ENCODE peak calls at places on chromosomes 2 and 18, in five cellular contexts. P is HEK293T, G is iPS-NIHi11, Y is HTR-8/SVneo, M is AG04450. W is an unnamed sample.

GRCh38 chr2:68423966-68424650 is 43.0 kb downstream of the FBXO48 start:
- DNase-seq in Y (no peak), M (no peak), G (no peak), P (no peak), W (no peak)

GRCh38 chr2:132943829-132944228 is 273.8 kb upstream of the LYPD1 start:
- DNase-seq in Y (no peak), G (no peak), M (peak; percentile 4), P (no peak), W (no peak)

GRCh38 chr2:134912406-134912805 is 6.2 kb upstream of the CCNT2 start:
- DNase-seq in G (no peak), Y (no peak), P (no peak), M (no peak), W (peak; percentile 6)

GRCh38 chr2:26818972-26819371 is 29.0 kb upstream of the DPYSL5 start:
- DNase-seq in Y (no peak), M (no peak), P (no peak), G (no peak), W (no peak)

GRCh38 chr2:178924817-178925216 is 117.6 kb upstream of the TTN start:
- DNase-seq in G (no peak), P (no peak), Y (no peak), M (no peak), W (no peak)

GRCh38 chr2:174873457-174873856 is 109.2 kb upstream of the CHRNA1 start:
- DNase-seq in P (no peak), G (no peak), M (no peak), Y (no peak), W (no peak)

GRCh38 chr2:72183466-72183865 is 35.8 kb upstream of the CYP26B1 start:
- DNase-seq in P (no peak), M (no peak), G (no peak), Y (no peak), W (no peak)

GRCh38 chr2:165778653-165779451 is 15.2 kb downstream of the GALNT3 start:
- DNase-seq in P (peak; percentile 19), G (no peak), M (no peak), Y (no peak), W (no peak)

GRCh38 chr2:239723486-239724193 is 301.5 kb downstream of the NDUFA10 start:
- DNase-seq in P (no peak), G (no peak), M (no peak), Y (no peak), W (no peak)

GRCh38 chr2:162232611-162233115 is 10.6 kb downstream of the FAP start:
- DNase-seq in P (no peak), Y (no peak), G (no peak), M (no peak), W (no peak)

GRCh38 chr2:157404363-157404762 is 39.5 kb downstream of the CYTIP start:
- DNase-seq in Y (no peak), P (no peak), G (no peak), M (no peak), W (peak; percentile 8)

GRCh38 chr2:38428940-38429339 is 51.9 kb upstream of the ATL2 start:
- DNase-seq in P (no peak), G (no peak), M (no peak), Y (no peak), W (no peak)

GRCh38 chr2:135791418-135792190 is 45.4 kb downstream of the LCT start:
- DNase-seq in M (no peak), G (no peak), P (no peak), Y (peak; percentile 35), W (no peak)

GRCh38 chr2:37190290-37190689 is 1.8 kb upstream of the SULT6B1 start:
- DNase-seq in Y (no peak), P (no peak), M (no peak), G (no peak), W (no peak)

GRCh38 chr2:69118609-69119008 is 105.6 kb downstream of the ANTXR1 start:
- DNase-seq in Y (no peak), G (no peak), P (no peak), M (no peak), W (no peak)

GRCh38 chr2:159083601-159084000 is 115.2 kb downstream of the TANC1 start:
- DNase-seq in Y (no peak), M (no peak), P (no peak), G (no peak), W (no peak)

GRCh38 chr2:241551998-241552737 is 6.4 kb upstream of the BOK start:
- DNase-seq in M (no peak), G (peak; percentile 10), Y (no peak), P (no peak), W (no peak)

GRCh38 chr18:31274915-31275314 is 43.0 kb upstream of the DSG1 start:
- DNase-seq in G (no peak), M (no peak), P (peak; percentile 51), Y (no peak), W (peak; percentile 50)

GRCh38 chr2:217413193-217413592 is 553.3 kb upstream of the TNP1 start:
- DNase-seq in Y (no peak), M (no peak), P (no peak), G (no peak), W (no peak)

GRCh38 chr18:12403601-12404506 is 3.9 kb upstream of the PRELID3A start:
- DNase-seq in G (no peak), Y (peak; percentile 57), M (peak; percentile 70), P (no peak), W (peak; percentile 72)

GRCh38 chr2:112783187-112783721 is 1.0 kb downstream of the IL1A start:
- DNase-seq in M (no peak), P (no peak), G (no peak), Y (no peak), W (no peak)

GRCh38 chr18:54109131-54109683 is 115.3 kb downstream of the MBD2 start:
- DNase-seq in M (no peak), P (no peak), Y (no peak), G (no peak), W (peak; percentile 29)

GRCh38 chr2:75460630-75461029 is 100.1 kb downstream of the EVA1A start:
- DNase-seq in P (no peak), G (no peak), Y (no peak), M (no peak), W (no peak)

GRCh38 chr2:189086710-189087109 is 92.9 kb downstream of the COL5A2 start:
- DNase-seq in P (no peak), Y (peak; percentile 29), M (no peak), G (no peak), W (peak; percentile 2)

GRCh38 chr2:10273215-10274175 is 29.2 kb upstream of the HPCAL1 start:
- DNase-seq in M (no peak), G (no peak), P (no peak), Y (no peak), W (no peak)

GRCh38 chr2:100891911-100892642 is 72.1 kb downstream of the NPAS2 start:
- DNase-seq in G (no peak), M (no peak), P (no peak), Y (no peak), W (no peak)

GRCh38 chr2:134372611-134373131 is 118.8 kb downstream of the MGAT5 start:
- DNase-seq in M (peak; percentile 86), Y (no peak), P (no peak), G (no peak), W (peak; percentile 25)

GRCh38 chr18:46423226-46423805 is 233.7 kb downstream of the LOXHD1 start:
- DNase-seq in P (no peak), G (no peak), Y (no peak), M (no peak), W (no peak)

GRCh38 chr2:11663427-11663826 is 6.6 kb downstream of the NTSR2 start:
- DNase-seq in G (no peak), M (no peak), Y (peak; percentile 39), P (no peak), W (no peak)

GRCh38 chr2:240925576-240926515 is 19.7 kb downstream of the CROCC2 start:
- DNase-seq in M (no peak), G (peak; percentile 33), P (no peak), Y (no peak), W (no peak)

GRCh38 chr18:59085797-59086196 is 53.9 kb upstream of the SEC11C start:
- DNase-seq in Y (no peak), G (no peak), M (no peak), P (no peak), W (no peak)

W was measured in RWPE1.